ENCODE peak calls at places on chromosomes 16 and 17, in six cellular contexts. One of them, this sample, is unnamed.
A peak's percentile ranks its signal among the peaks of the same experiment; 100 is the strongest.

GRCh38 chr17:63116967-63117366 is 150.9 kb downstream of the TANC2 start:
- DNase-seq in kidney glomerular epithelial cell: no peak
- DNase-seq in cardiac fibroblast: peak; percentile 61
- DNase-seq in mucosa of gallbladder: peak; percentile 16
- DNase-seq in NCI-H187: no peak
- DNase-seq in C1 segment of cervical spinal cord: no peak
- DNase-seq in this sample: peak; percentile 75

GRCh38 chr16:11396241-11397048 is 51.2 kb downstream of the RMI2 start:
- DNase-seq in mucosa of gallbladder: peak; percentile 61
- DNase-seq in NCI-H187: no peak
- DNase-seq in kidney glomerular epithelial cell: peak; percentile 59
- DNase-seq in cardiac fibroblast: peak; percentile 69
- DNase-seq in C1 segment of cervical spinal cord: peak; percentile 54
- DNase-seq in this sample: peak; percentile 62

GRCh38 chr16:17106243-17106791 is 364.4 kb downstream of the XYLT1 start:
- DNase-seq in C1 segment of cervical spinal cord: no peak
- DNase-seq in kidney glomerular epithelial cell: no peak
- DNase-seq in cardiac fibroblast: no peak
- DNase-seq in mucosa of gallbladder: no peak
- DNase-seq in NCI-H187: no peak
- DNase-seq in this sample: no peak

GRCh38 chr17:20010886-20011402 is 1.8 kb downstream of the SPECC1 start:
- DNase-seq in NCI-H187: no peak
- DNase-seq in cardiac fibroblast: no peak
- DNase-seq in mucosa of gallbladder: peak; percentile 1
- DNase-seq in kidney glomerular epithelial cell: no peak
- DNase-seq in C1 segment of cervical spinal cord: no peak
- DNase-seq in this sample: no peak

GRCh38 chr17:57948169-57948554 is 7.0 kb downstream of the CUEDC1 start:
- DNase-seq in NCI-H187: no peak
- DNase-seq in mucosa of gallbladder: no peak
- DNase-seq in C1 segment of cervical spinal cord: no peak
- DNase-seq in kidney glomerular epithelial cell: no peak
- DNase-seq in cardiac fibroblast: peak; percentile 12
- DNase-seq in this sample: no peak

GRCh38 chr17:33942414-33942813 is 312.7 kb upstream of the CCL2 start:
- DNase-seq in NCI-H187: no peak
- DNase-seq in mucosa of gallbladder: peak; percentile 17
- DNase-seq in kidney glomerular epithelial cell: no peak
- DNase-seq in C1 segment of cervical spinal cord: no peak
- DNase-seq in cardiac fibroblast: no peak
- DNase-seq in this sample: no peak

GRCh38 chr17:74369221-74369620 is 1.9 kb downstream of the GPR142 start:
- DNase-seq in kidney glomerular epithelial cell: no peak
- DNase-seq in cardiac fibroblast: no peak
- DNase-seq in C1 segment of cervical spinal cord: no peak
- DNase-seq in NCI-H187: no peak
- DNase-seq in mucosa of gallbladder: no peak
- DNase-seq in this sample: no peak

GRCh38 chr16:12341423-12341822 is 364.9 kb downstream of the SNX29 start:
- DNase-seq in kidney glomerular epithelial cell: no peak
- DNase-seq in NCI-H187: no peak
- DNase-seq in C1 segment of cervical spinal cord: no peak
- DNase-seq in mucosa of gallbladder: no peak
- DNase-seq in cardiac fibroblast: peak; percentile 7
- DNase-seq in this sample: no peak

GRCh38 chr17:5897320-5897911 is 172.8 kb upstream of the WSCD1 start:
- DNase-seq in C1 segment of cervical spinal cord: peak; percentile 11
- DNase-seq in NCI-H187: no peak
- DNase-seq in kidney glomerular epithelial cell: no peak
- DNase-seq in mucosa of gallbladder: no peak
- DNase-seq in cardiac fibroblast: no peak
- DNase-seq in this sample: no peak

GRCh38 chr17:52648995-52649394 is 490.5 kb upstream of the CA10 start:
- DNase-seq in mucosa of gallbladder: no peak
- DNase-seq in NCI-H187: peak; percentile 2
- DNase-seq in cardiac fibroblast: no peak
- DNase-seq in C1 segment of cervical spinal cord: no peak
- DNase-seq in kidney glomerular epithelial cell: no peak
- DNase-seq in this sample: peak; percentile 62

GRCh38 chr16:81618661-81619060 is 160.4 kb upstream of the PLCG2 start:
- DNase-seq in cardiac fibroblast: no peak
- DNase-seq in mucosa of gallbladder: peak; percentile 75
- DNase-seq in NCI-H187: no peak
- DNase-seq in C1 segment of cervical spinal cord: peak; percentile 70
- DNase-seq in kidney glomerular epithelial cell: no peak
- DNase-seq in this sample: peak; percentile 30

GRCh38 chr16:4938683-4939030 is 1.7 kb upstream of the PPL start:
- DNase-seq in kidney glomerular epithelial cell: no peak
- DNase-seq in cardiac fibroblast: peak; percentile 30
- DNase-seq in mucosa of gallbladder: no peak
- DNase-seq in C1 segment of cervical spinal cord: no peak
- DNase-seq in NCI-H187: no peak
- DNase-seq in this sample: no peak

GRCh38 chr16:51359141-51359960 is 208.3 kb upstream of the SALL1 start:
- DNase-seq in mucosa of gallbladder: peak; percentile 63
- DNase-seq in NCI-H187: no peak
- DNase-seq in C1 segment of cervical spinal cord: peak; percentile 77
- DNase-seq in kidney glomerular epithelial cell: no peak
- DNase-seq in cardiac fibroblast: peak; percentile 12
- DNase-seq in this sample: no peak

GRCh38 chr16:6633441-6633840 is 699.2 kb upstream of the RBFOX1 start:
- DNase-seq in NCI-H187: no peak
- DNase-seq in cardiac fibroblast: no peak
- DNase-seq in kidney glomerular epithelial cell: no peak
- DNase-seq in mucosa of gallbladder: no peak
- DNase-seq in C1 segment of cervical spinal cord: no peak
- DNase-seq in this sample: no peak

GRCh38 chr16:72464597-72465368 is 292.8 kb upstream of the PMFBP1 start:
- DNase-seq in NCI-H187: no peak
- DNase-seq in mucosa of gallbladder: no peak
- DNase-seq in cardiac fibroblast: no peak
- DNase-seq in kidney glomerular epithelial cell: no peak
- DNase-seq in C1 segment of cervical spinal cord: no peak
- DNase-seq in this sample: no peak

GRCh38 chr17:2101448-2102257 is 46.8 kb downstream of the HIC1 start:
- DNase-seq in mucosa of gallbladder: peak; percentile 83
- DNase-seq in NCI-H187: no peak
- DNase-seq in cardiac fibroblast: no peak
- DNase-seq in kidney glomerular epithelial cell: no peak
- DNase-seq in C1 segment of cervical spinal cord: no peak
- DNase-seq in this sample: peak; percentile 21

GRCh38 chr16:12896562-12896961 is 4.8 kb upstream of the SHISA9 start:
- DNase-seq in NCI-H187: no peak
- DNase-seq in kidney glomerular epithelial cell: peak; percentile 25
- DNase-seq in C1 segment of cervical spinal cord: no peak
- DNase-seq in cardiac fibroblast: no peak
- DNase-seq in mucosa of gallbladder: no peak
- DNase-seq in this sample: peak; percentile 40

GRCh38 chr16:23608194-23608593 is 12.1 kb upstream of the NDUFAB1 start:
- DNase-seq in C1 segment of cervical spinal cord: no peak
- DNase-seq in NCI-H187: no peak
- DNase-seq in cardiac fibroblast: peak; percentile 91
- DNase-seq in mucosa of gallbladder: no peak
- DNase-seq in kidney glomerular epithelial cell: peak; percentile 39
- DNase-seq in this sample: no peak

GRCh38 chr16:47308601-47309000 is 152.3 kb downstream of the ITFG1 start:
- DNase-seq in cardiac fibroblast: peak; percentile 3
- DNase-seq in C1 segment of cervical spinal cord: no peak
- DNase-seq in NCI-H187: no peak
- DNase-seq in kidney glomerular epithelial cell: no peak
- DNase-seq in mucosa of gallbladder: no peak
- DNase-seq in this sample: no peak

GRCh38 chr17:42313773-42314566 is 25.7 kb downstream of the STAT5A start:
- DNase-seq in kidney glomerular epithelial cell: no peak
- DNase-seq in C1 segment of cervical spinal cord: no peak
- DNase-seq in mucosa of gallbladder: no peak
- DNase-seq in cardiac fibroblast: no peak
- DNase-seq in NCI-H187: no peak
- DNase-seq in this sample: no peak

GRCh38 chr16:8848231-8848938 is 20.4 kb downstream of the CARHSP1 start:
- DNase-seq in NCI-H187: no peak
- DNase-seq in cardiac fibroblast: no peak
- DNase-seq in C1 segment of cervical spinal cord: no peak
- DNase-seq in mucosa of gallbladder: no peak
- DNase-seq in kidney glomerular epithelial cell: no peak
- DNase-seq in this sample: no peak

GRCh38 chr17:80982426-80982974 is 9.1 kb upstream of the CHMP6 start:
- DNase-seq in C1 segment of cervical spinal cord: no peak
- DNase-seq in NCI-H187: no peak
- DNase-seq in cardiac fibroblast: no peak
- DNase-seq in kidney glomerular epithelial cell: no peak
- DNase-seq in mucosa of gallbladder: no peak
- DNase-seq in this sample: no peak

GRCh38 chr17:72501404-72502110 is 380.7 kb downstream of the SOX9 start:
- DNase-seq in kidney glomerular epithelial cell: no peak
- DNase-seq in NCI-H187: no peak
- DNase-seq in C1 segment of cervical spinal cord: peak; percentile 54
- DNase-seq in cardiac fibroblast: no peak
- DNase-seq in mucosa of gallbladder: peak; percentile 66
- DNase-seq in this sample: peak; percentile 39

GRCh38 chr17:65696739-65697394 is 135.4 kb upstream of the AXIN2 start:
- DNase-seq in NCI-H187: no peak
- DNase-seq in C1 segment of cervical spinal cord: no peak
- DNase-seq in cardiac fibroblast: peak; percentile 58
- DNase-seq in mucosa of gallbladder: no peak
- DNase-seq in kidney glomerular epithelial cell: peak; percentile 47
- DNase-seq in this sample: no peak

GRCh38 chr17:74569392-74570003 is 2.2 kb upstream of the CD300H start:
- DNase-seq in NCI-H187: no peak
- DNase-seq in cardiac fibroblast: peak; percentile 97
- DNase-seq in kidney glomerular epithelial cell: peak; percentile 95
- DNase-seq in C1 segment of cervical spinal cord: peak; percentile 58
- DNase-seq in mucosa of gallbladder: peak; percentile 72
- DNase-seq in this sample: no peak

GRCh38 chr17:80545499-80545826 is 825 bp downstream of the RPTOR start:
- DNase-seq in NCI-H187: no peak
- DNase-seq in C1 segment of cervical spinal cord: no peak
- DNase-seq in cardiac fibroblast: peak; percentile 23
- DNase-seq in kidney glomerular epithelial cell: no peak
- DNase-seq in mucosa of gallbladder: no peak
- DNase-seq in this sample: no peak

GRCh38 chr17:17849863-17850373 is 13.1 kb upstream of the SREBF1 start:
- DNase-seq in NCI-H187: no peak
- DNase-seq in cardiac fibroblast: peak; percentile 74
- DNase-seq in kidney glomerular epithelial cell: peak; percentile 31
- DNase-seq in mucosa of gallbladder: peak; percentile 58
- DNase-seq in C1 segment of cervical spinal cord: peak; percentile 68
- DNase-seq in this sample: no peak